ENCODE peak calls at places on chromosomes 11 and 22, in five cellular contexts. L is NCI-H2171; Y is progenitor cell of endocrine pancreas; X is activated CD4-positive, CD25-positive, alpha-beta regulatory T cell; G is NB4. Z is an unnamed sample.

GRCh38 chr11:5258543-5259262 is 4.1 kb upstream of the HBG2 start:
- DNase-seq in Y (no peak), G (no peak), L (no peak), X (no peak), Z (no peak)

GRCh38 chr11:132286106-132286505 is 915.7 kb downstream of the NTM start:
- DNase-seq in G (no peak), L (no peak), Y (no peak), X (no peak), Z (no peak)

GRCh38 chr11:27296406-27296994 is 66.5 kb downstream of the CCDC34 start:
- DNase-seq in G (peak), Y (no peak), X (no peak), L (peak), Z (no peak)

GRCh38 chr22:21856197-21856596 is 11.2 kb downstream of the MAPK1 start:
- DNase-seq in L (no peak), Y (no peak), X (no peak), G (no peak), Z (no peak)

GRCh38 chr11:134559617-134559992 is 147.6 kb upstream of the B3GAT1 start:
- DNase-seq in L (no peak), X (no peak), G (peak), Y (no peak), Z (no peak)

GRCh38 chr11:92050305-92050704 is 174.3 kb upstream of the FAT3 start:
- DNase-seq in X (no peak), Y (no peak), G (no peak), L (no peak), Z (no peak)

GRCh38 chr11:70243912-70244652 is 26.4 kb upstream of the PPFIA1 start:
- DNase-seq in L (no peak), G (no peak), X (no peak), Y (no peak), Z (peak)

GRCh38 chr11:76665921-76666351 is 4.6 kb downstream of the LRRC32 start:
- DNase-seq in L (no peak), X (no peak), G (no peak), Y (no peak), Z (no peak)

GRCh38 chr11:91717169-91717568 is 507.4 kb upstream of the FAT3 start:
- DNase-seq in X (no peak), G (no peak), L (no peak), Y (no peak), Z (no peak)

GRCh38 chr22:39350803-39351688 is 1.3 kb downstream of the SYNGR1 start:
- DNase-seq in G (no peak), Y (no peak), L (no peak), X (no peak), Z (no peak)

GRCh38 chr11:723120-723883 is 17.3 kb downstream of the EPS8L2 start:
- DNase-seq in G (peak), X (peak), L (no peak), Y (no peak), Z (no peak)

GRCh38 chr22:30183271-30183670 is 63.3 kb downstream of the LIF start:
- DNase-seq in G (no peak), X (no peak), Y (no peak), L (no peak), Z (no peak)

Z was measured in GOT3.